ENCODE peak calls at places on chromosome 2, in six cellular contexts. One of them, this sample, is unnamed.

GRCh38 chr2:147098946-147099345 is 745.9 kb upstream of the ACVR2A start:
- DNase-seq in HCT116: no peak
- DNase-seq in GM12878: no peak
- DNase-seq in GM23338: no peak
- DNase-seq in K562: no peak
- DNase-seq in A549: no peak
- DNase-seq in this sample: no peak

GRCh38 chr2:118115761-118116160 is 27.5 kb downstream of the INSIG2 start:
- DNase-seq in K562: no peak
- DNase-seq in A549: no peak
- DNase-seq in GM23338: no peak
- DNase-seq in GM12878: no peak
- DNase-seq in HCT116: no peak
- DNase-seq in this sample: no peak

GRCh38 chr2:2264416-2264815 is 66.7 kb downstream of the MYT1L start:
- DNase-seq in GM23338: no peak
- DNase-seq in HCT116: no peak
- DNase-seq in A549: no peak
- DNase-seq in K562: no peak
- DNase-seq in GM12878: no peak
- DNase-seq in this sample: no peak

GRCh38 chr2:169734172-169734847 is 678 bp downstream of the KLHL23 start:
- DNase-seq in HCT116: no peak
- DNase-seq in A549: no peak
- DNase-seq in GM12878: no peak
- DNase-seq in GM23338: peak
- DNase-seq in K562: peak
- DNase-seq in this sample: peak

GRCh38 chr2:59910176-59910575 is 643.3 kb downstream of the BCL11A start:
- DNase-seq in A549: no peak
- DNase-seq in K562: no peak
- DNase-seq in HCT116: no peak
- DNase-seq in GM23338: no peak
- DNase-seq in GM12878: no peak
- DNase-seq in this sample: no peak

GRCh38 chr2:240140511-240140910 is at the start of gene OTOS:
- DNase-seq in GM23338: no peak
- DNase-seq in GM12878: no peak
- DNase-seq in HCT116: no peak
- DNase-seq in K562: no peak
- DNase-seq in A549: no peak
- DNase-seq in this sample: no peak

GRCh38 chr2:128449226-128450061 is 130.8 kb upstream of the HS6ST1 start:
- DNase-seq in GM12878: no peak
- DNase-seq in GM23338: no peak
- DNase-seq in HCT116: no peak
- DNase-seq in K562: no peak
- DNase-seq in A549: no peak
- DNase-seq in this sample: no peak

GRCh38 chr2:135974036-135974435 is 11.4 kb downstream of the DARS1 start:
- DNase-seq in HCT116: no peak
- DNase-seq in K562: no peak
- DNase-seq in GM12878: no peak
- DNase-seq in A549: no peak
- DNase-seq in GM23338: no peak
- DNase-seq in this sample: no peak

GRCh38 chr2:120847700-120848321 is 112.1 kb downstream of the GLI2 start:
- DNase-seq in GM23338: no peak
- DNase-seq in GM12878: no peak
- DNase-seq in HCT116: no peak
- DNase-seq in K562: no peak
- DNase-seq in A549: no peak
- DNase-seq in this sample: no peak

GRCh38 chr2:177272765-177273164 is 8.2 kb upstream of the NFE2L2 start:
- DNase-seq in GM12878: no peak
- DNase-seq in A549: no peak
- DNase-seq in GM23338: no peak
- DNase-seq in HCT116: no peak
- DNase-seq in K562: no peak
- DNase-seq in this sample: no peak

GRCh38 chr2:98908909-98909308 is 27.1 kb downstream of the CRACDL start:
- DNase-seq in A549: no peak
- DNase-seq in GM12878: no peak
- DNase-seq in K562: no peak
- DNase-seq in HCT116: no peak
- DNase-seq in GM23338: no peak
- DNase-seq in this sample: peak

GRCh38 chr2:127906206-127906926 is 20.6 kb upstream of the AMMECR1L start:
- DNase-seq in A549: no peak
- DNase-seq in GM12878: no peak
- DNase-seq in K562: no peak
- DNase-seq in HCT116: no peak
- DNase-seq in GM23338: peak
- DNase-seq in this sample: no peak

GRCh38 chr2:218962859-218963492 is 3.5 kb downstream of the CDK5R2 start:
- DNase-seq in A549: peak
- DNase-seq in K562: peak
- DNase-seq in HCT116: peak
- DNase-seq in GM12878: no peak
- DNase-seq in GM23338: peak
- DNase-seq in this sample: no peak

GRCh38 chr2:234288974-234289455 is 207.9 kb downstream of the ARL4C start:
- DNase-seq in HCT116: peak
- DNase-seq in GM12878: no peak
- DNase-seq in GM23338: peak
- DNase-seq in A549: peak
- DNase-seq in K562: peak
- DNase-seq in this sample: peak

GRCh38 chr2:235511751-235512698 is 18.2 kb downstream of the AGAP1 start:
- DNase-seq in K562: no peak
- DNase-seq in HCT116: no peak
- DNase-seq in GM12878: no peak
- DNase-seq in GM23338: no peak
- DNase-seq in A549: no peak
- DNase-seq in this sample: no peak

GRCh38 chr2:73103018-73103542 is 9.7 kb downstream of the RAB11FIP5 start:
- DNase-seq in K562: no peak
- DNase-seq in GM12878: no peak
- DNase-seq in GM23338: no peak
- DNase-seq in HCT116: no peak
- DNase-seq in A549: no peak
- DNase-seq in this sample: no peak

GRCh38 chr2:216375288-216375687 is 3.0 kb upstream of the MARCHF4 start:
- DNase-seq in HCT116: no peak
- DNase-seq in A549: no peak
- DNase-seq in GM23338: no peak
- DNase-seq in GM12878: no peak
- DNase-seq in K562: no peak
- DNase-seq in this sample: no peak

GRCh38 chr2:9422321-9423099 is 818 bp downstream of the ITGB1BP1 start:
- DNase-seq in HCT116: peak
- DNase-seq in A549: peak
- DNase-seq in GM12878: no peak
- DNase-seq in GM23338: peak
- DNase-seq in K562: peak
- DNase-seq in this sample: peak

GRCh38 chr2:199302851-199303250 is 154.9 kb downstream of the SATB2 start:
- DNase-seq in K562: no peak
- DNase-seq in HCT116: no peak
- DNase-seq in GM12878: no peak
- DNase-seq in GM23338: no peak
- DNase-seq in A549: no peak
- DNase-seq in this sample: no peak

GRCh38 chr2:237685408-237685807 is 58.0 kb downstream of the LRRFIP1 start:
- DNase-seq in A549: peak
- DNase-seq in HCT116: no peak
- DNase-seq in GM12878: no peak
- DNase-seq in GM23338: peak
- DNase-seq in K562: peak
- DNase-seq in this sample: no peak

GRCh38 chr2:183995632-183996031 is 602.7 kb upstream of the ZNF804A start:
- DNase-seq in K562: no peak
- DNase-seq in A549: peak
- DNase-seq in GM12878: no peak
- DNase-seq in GM23338: no peak
- DNase-seq in HCT116: no peak
- DNase-seq in this sample: no peak

GRCh38 chr2:2331905-2332280 is 818 bp upstream of the MYT1L start:
- DNase-seq in A549: no peak
- DNase-seq in GM12878: no peak
- DNase-seq in HCT116: no peak
- DNase-seq in K562: no peak
- DNase-seq in GM23338: peak
- DNase-seq in this sample: no peak

GRCh38 chr2:172283476-172283875 is 143.9 kb upstream of the ITGA6 start:
- DNase-seq in GM23338: no peak
- DNase-seq in K562: no peak
- DNase-seq in HCT116: no peak
- DNase-seq in A549: no peak
- DNase-seq in GM12878: no peak
- DNase-seq in this sample: no peak

GRCh38 chr2:104885119-104885777 is 31.3 kb downstream of the POU3F3 start:
- DNase-seq in GM23338: peak
- DNase-seq in A549: no peak
- DNase-seq in HCT116: no peak
- DNase-seq in K562: no peak
- DNase-seq in GM12878: no peak
- DNase-seq in this sample: no peak

GRCh38 chr2:192059226-192059625 is 135.5 kb downstream of the TMEFF2 start:
- DNase-seq in GM23338: no peak
- DNase-seq in A549: no peak
- DNase-seq in HCT116: no peak
- DNase-seq in GM12878: no peak
- DNase-seq in K562: no peak
- DNase-seq in this sample: no peak

GRCh38 chr2:218831378-218831990 is at the start of gene PRKAG3:
- DNase-seq in HCT116: no peak
- DNase-seq in K562: no peak
- DNase-seq in A549: no peak
- DNase-seq in GM12878: no peak
- DNase-seq in GM23338: no peak
- DNase-seq in this sample: no peak

GRCh38 chr2:109451671-109452070 is 162.1 kb downstream of the SEPTIN10 start:
- DNase-seq in K562: no peak
- DNase-seq in HCT116: no peak
- DNase-seq in GM23338: no peak
- DNase-seq in A549: no peak
- DNase-seq in GM12878: no peak
- DNase-seq in this sample: peak

GRCh38 chr2:100814453-100814852 is 5.5 kb upstream of the NPAS2 start:
- DNase-seq in A549: no peak
- DNase-seq in HCT116: no peak
- DNase-seq in GM23338: no peak
- DNase-seq in K562: no peak
- DNase-seq in GM12878: no peak
- DNase-seq in this sample: no peak

GRCh38 chr2:100812141-100812540 is 7.8 kb upstream of the NPAS2 start:
- DNase-seq in GM12878: no peak
- DNase-seq in K562: no peak
- DNase-seq in GM23338: no peak
- DNase-seq in A549: no peak
- DNase-seq in HCT116: no peak
- DNase-seq in this sample: no peak

GRCh38 chr2:100812573-100812972 is 7.4 kb upstream of the NPAS2 start:
- DNase-seq in K562: no peak
- DNase-seq in GM23338: no peak
- DNase-seq in HCT116: no peak
- DNase-seq in GM12878: no peak
- DNase-seq in A549: no peak
- DNase-seq in this sample: no peak

GRCh38 chr2:100813527-100813926 is 6.4 kb upstream of the NPAS2 start:
- DNase-seq in K562: no peak
- DNase-seq in HCT116: no peak
- DNase-seq in GM23338: no peak
- DNase-seq in A549: no peak
- DNase-seq in GM12878: no peak
- DNase-seq in this sample: no peak

GRCh38 chr2:100814043-100814442 is 5.9 kb upstream of the NPAS2 start:
- DNase-seq in HCT116: no peak
- DNase-seq in GM12878: no peak
- DNase-seq in K562: no peak
- DNase-seq in A549: no peak
- DNase-seq in GM23338: no peak
- DNase-seq in this sample: no peak
- H3K27ac ChIP-seq in HCT116: no peak
- H3K27ac ChIP-seq in GM12878: no peak
- H3K27ac ChIP-seq in K562: no peak
- H3K27ac ChIP-seq in A549: no peak
- H3K27ac ChIP-seq in GM23338: no peak
- H3K27ac ChIP-seq in this sample: no peak

GRCh38 chr2:33230133-33230618 is 246.3 kb upstream of the RASGRP3 start:
- DNase-seq in K562: no peak
- DNase-seq in HCT116: no peak
- DNase-seq in GM23338: no peak
- DNase-seq in GM12878: no peak
- DNase-seq in A549: no peak
- DNase-seq in this sample: no peak
- TF ChIP-seq REST in K562: no peak
- TF ChIP-seq REST in HCT116: no peak
- TF ChIP-seq REST in GM23338: no peak
- TF ChIP-seq REST in GM12878: no peak
- TF ChIP-seq REST in A549: no peak
- TF ChIP-seq REST in this sample: no peak

GRCh38 chr2:208819190-208819589 is 412.6 kb downstream of the PTH2R start:
- DNase-seq in HCT116: no peak
- DNase-seq in K562: no peak
- DNase-seq in GM12878: no peak
- DNase-seq in GM23338: no peak
- DNase-seq in A549: no peak
- DNase-seq in this sample: no peak

GRCh38 chr2:208820289-208820688 is 413.7 kb downstream of the PTH2R start:
- DNase-seq in GM12878: no peak
- DNase-seq in A549: peak
- DNase-seq in HCT116: peak
- DNase-seq in GM23338: peak
- DNase-seq in K562: peak
- DNase-seq in this sample: no peak
- TF ChIP-seq CTCF in GM12878: no peak
- TF ChIP-seq CTCF in A549: peak
- TF ChIP-seq CTCF in HCT116: peak
- TF ChIP-seq CTCF in GM23338: peak
- TF ChIP-seq CTCF in K562: peak
- TF ChIP-seq CTCF in this sample: no peak

DNA sequence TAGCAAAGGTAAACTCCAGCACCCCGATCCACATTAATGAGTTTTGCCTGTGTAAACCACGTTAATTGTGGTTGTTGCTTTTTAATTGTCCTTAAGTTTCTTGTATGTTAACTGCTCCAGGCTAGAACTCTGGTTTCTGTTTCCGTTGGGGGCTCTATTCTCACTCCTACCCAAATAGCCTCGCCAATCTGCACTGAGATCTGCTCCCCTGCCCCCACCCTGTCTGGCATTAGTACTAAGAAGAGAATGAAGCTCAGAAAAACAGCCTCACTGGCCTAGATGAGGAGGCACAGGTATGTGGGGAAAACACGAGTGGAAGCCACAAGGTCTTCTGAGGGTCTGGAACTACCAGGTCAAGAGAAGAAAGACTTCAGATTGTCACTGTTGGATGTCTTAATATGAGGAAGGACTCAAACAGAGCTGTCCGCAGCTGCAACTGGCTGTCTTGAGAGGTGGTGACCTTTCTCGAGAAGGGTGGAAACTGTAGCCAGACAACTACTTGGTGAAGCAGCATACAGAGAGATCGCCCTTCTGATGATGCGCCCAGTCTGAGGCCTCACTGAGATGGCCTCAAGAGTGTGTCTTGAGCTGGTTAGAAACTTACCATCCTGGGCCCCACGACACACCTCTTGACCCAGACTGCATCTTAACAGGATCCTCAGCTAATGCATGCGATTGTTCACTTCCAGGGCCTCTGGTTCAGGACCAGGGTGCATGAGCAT is 73.1 kb downstream of the TGOLN2 start:
- DNase-seq in GM12878: no peak
- DNase-seq in K562: no peak
- DNase-seq in HCT116: no peak
- DNase-seq in GM23338: no peak
- DNase-seq in A549: no peak
- DNase-seq in this sample: no peak
- H3K27ac ChIP-seq in GM12878: no peak
- H3K27ac ChIP-seq in K562: no peak
- H3K27ac ChIP-seq in HCT116: no peak
- H3K27ac ChIP-seq in GM23338: peak
- H3K27ac ChIP-seq in A549: no peak
- H3K27ac ChIP-seq in this sample: no peak

This sample was measured in HL-60.